ENCODE peak calls at places on chromosome 3, in nine cellular contexts. E is lung, T is heart right ventricle, L is foreskin fibroblast, Z is fibroblast of mammary gland, B is fibroblast of pulmonary artery, N is cardiac fibroblast, I is upper lobe of left lung, M is astrocyte of the spinal cord. G is an unnamed sample.

GRCh38 chr3:15768421-15769255 is 29.1 kb downstream of the ANKRD28 start:
- DNase-seq in N (peak; percentile 94), L (peak; percentile 89), Z (peak; percentile 98), I (peak; percentile 61), B (peak; percentile 96), T (no peak), M (peak; percentile 94), E (peak; percentile 33), G (peak; percentile 95)

GRCh38 chr3:104437891-104438290 is 928.8 kb upstream of the ALCAM start:
- DNase-seq in I (no peak), M (peak; percentile 88), B (peak; percentile 66), T (no peak), Z (peak; percentile 51), N (peak; percentile 63), E (no peak), L (no peak), G (peak; percentile 61)

GRCh38 chr3:130707914-130708601 is 38.6 kb downstream of the PIK3R4 start:
- DNase-seq in L (no peak), B (no peak), E (no peak), Z (peak; percentile 66), T (no peak), I (no peak), M (no peak), N (no peak), G (no peak)

GRCh38 chr3:66489115-66489514 is 11.7 kb downstream of the LRIG1 start:
- DNase-seq in I (no peak), B (no peak), E (no peak), L (no peak), M (no peak), Z (no peak), N (no peak), T (no peak), G (no peak)

GRCh38 chr3:24591661-24592555 is 97.3 kb upstream of the THRB start:
- DNase-seq in Z (peak; percentile 90), B (no peak), T (no peak), L (peak; percentile 55), M (no peak), E (no peak), N (peak; percentile 15), I (no peak), G (peak; percentile 99)

GRCh38 chr3:197154-197855 is 742 bp downstream of the CHL1 start:
- DNase-seq in L (no peak), T (no peak), N (no peak), I (peak; percentile 89), Z (no peak), E (no peak), B (no peak), M (no peak), G (no peak)

GRCh38 chr3:128067481-128067880 is 15.2 kb downstream of the SEC61A1 start:
- DNase-seq in N (no peak), E (no peak), T (no peak), I (no peak), M (no peak), Z (peak; percentile 77), L (no peak), B (no peak), G (no peak)

GRCh38 chr3:9222956-9223639 is 26.3 kb downstream of the SRGAP3 start:
- DNase-seq in N (peak; percentile 10), Z (peak; percentile 60), T (no peak), M (no peak), E (no peak), B (no peak), L (peak; percentile 7), I (no peak), G (no peak)

GRCh38 chr3:28053759-28054158 is 187.7 kb upstream of the CMC1 start:
- DNase-seq in B (peak; percentile 29), T (no peak), I (no peak), M (peak; percentile 19), L (peak; percentile 9), Z (peak; percentile 83), E (no peak), N (peak; percentile 58), G (peak; percentile 86)

GRCh38 chr3:129769616-129770015 is 123.9 kb downstream of the TMCC1 start:
- DNase-seq in I (no peak), L (no peak), Z (no peak), N (no peak), E (no peak), M (no peak), T (no peak), B (no peak), G (no peak)

GRCh38 chr3:20104167-20104661 is 64.0 kb downstream of the KAT2B start:
- DNase-seq in T (no peak), M (no peak), L (no peak), Z (no peak), E (no peak), I (no peak), B (no peak), N (no peak), G (no peak)

GRCh38 chr3:157608006-157608405 is 104.8 kb upstream of the VEPH1 start:
- DNase-seq in T (no peak), M (no peak), E (peak; percentile 25), B (no peak), Z (no peak), L (no peak), I (no peak), N (no peak), G (no peak)

GRCh38 chr3:3448468-3448867 is 269.0 kb upstream of the CRBN start:
- DNase-seq in I (no peak), T (no peak), Z (no peak), L (no peak), B (no peak), M (no peak), E (no peak), N (no peak), G (no peak)

GRCh38 chr3:54176106-54176505 is 53.8 kb downstream of the CACNA2D3 start:
- DNase-seq in T (no peak), L (no peak), I (no peak), B (peak; percentile 48), Z (no peak), E (no peak), N (peak; percentile 29), M (no peak), G (no peak)

GRCh38 chr3:50201573-50202315 is 3.3 kb upstream of the SLC38A3 start:
- DNase-seq in N (no peak), E (no peak), Z (no peak), B (no peak), I (no peak), M (no peak), T (no peak), L (no peak), G (no peak)

GRCh38 chr3:124363451-124363850 is 366.8 kb upstream of the UMPS start:
- DNase-seq in Z (peak; percentile 90), B (peak; percentile 59), T (no peak), L (peak; percentile 68), I (no peak), M (peak; percentile 28), N (peak; percentile 45), E (no peak), G (peak; percentile 74)

DNA sequence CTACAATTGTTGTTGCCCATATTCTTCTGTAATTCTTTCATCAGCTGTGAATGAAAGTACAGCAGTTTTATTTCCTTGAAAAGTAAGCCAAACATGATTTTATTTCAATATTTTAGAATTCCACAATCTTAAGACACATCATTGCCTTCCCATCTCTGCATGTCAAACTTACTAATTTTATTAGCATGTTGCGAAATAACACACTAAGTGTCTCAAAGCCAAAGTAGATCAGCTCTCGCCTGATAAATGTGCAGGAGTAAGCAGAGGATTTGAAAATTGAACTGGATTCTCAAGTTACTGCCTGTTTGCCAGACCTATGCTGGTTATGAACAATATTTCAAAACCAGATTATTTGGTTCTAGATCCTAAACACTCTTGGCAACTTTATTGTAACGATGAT is 25.7 kb downstream of the TGFBR2 start:
- DNase-seq in T (no peak), E (no peak), L (peak; percentile 47), Z (peak; percentile 56), B (no peak), I (no peak), N (peak; percentile 44), M (no peak), G (no peak)
- H3K4me3 ChIP-seq in T (no peak overlapping the region), E (no peak overlapping the region), L (no peak overlapping the region), Z (no peak overlapping the region), B (no peak overlapping the region), I (no peak overlapping the region), N (no peak overlapping the region), M (no peak overlapping the region), G (no peak overlapping the region)

GRCh38 chr3:145807990-145808389 is 353.0 kb downstream of the PLOD2 start:
- DNase-seq in Z (peak; percentile 54), N (peak; percentile 65), B (peak; percentile 73), L (peak; percentile 25), M (peak; percentile 36), I (no peak), E (no peak), T (peak; percentile 16), G (peak; percentile 32)
- TF ChIP-seq CTCF in Z (peak; percentile 40), N (peak; percentile 43), B (peak; percentile 39), L (no peak), M (peak; percentile 29), I (no peak), E (no peak), T (no peak), G (peak; percentile 53)

GRCh38 chr3:100306695-100307094 is 27.9 kb upstream of the NIT2 start:
- DNase-seq in L (no peak), I (no peak), M (no peak), T (no peak), Z (no peak), E (no peak), N (no peak), B (no peak), G (no peak)

GRCh38 chr3:100311011-100311410 is 23.5 kb upstream of the NIT2 start:
- DNase-seq in N (no peak), I (no peak), L (no peak), T (no peak), Z (no peak), M (no peak), E (no peak), B (no peak), G (no peak)

GRCh38 chr3:100310355-100310965 is 24.1 kb upstream of the NIT2 start:
- DNase-seq in M (no peak), T (no peak), L (no peak), Z (no peak), N (no peak), I (no peak), E (no peak), B (no peak), G (no peak)
- H3K4me3 ChIP-seq in M (no peak overlapping the region), T (no peak overlapping the region), L (no peak overlapping the region), Z (no peak overlapping the region), N (no peak overlapping the region), I (no peak overlapping the region), E (no peak overlapping the region), B (no peak overlapping the region), G (no peak overlapping the region)

GRCh38 chr3:52280046-52280445 is 1.6 kb upstream of the WDR82 start:
- DNase-seq in T (no peak), L (no peak), B (peak; percentile 70), E (no peak), N (peak; percentile 68), Z (peak; percentile 35), M (peak; percentile 41), I (no peak), G (no peak)

GRCh38 chr3:52281980-52282801 is 3.7 kb upstream of the WDR82 start:
- DNase-seq in B (no peak), I (no peak), E (no peak), Z (peak; percentile 56), M (no peak), T (no peak), L (peak; percentile 46), N (no peak), G (no peak)

GRCh38 chr3:52278510-52279069 is at the start of gene WDR82:
- DNase-seq in N (peak; percentile 96), M (peak; percentile 94), I (peak; percentile 100), Z (peak; percentile 88), E (peak; percentile 97), B (peak; percentile 94), T (peak; percentile 97), L (peak; percentile 92), G (peak; percentile 96)

GRCh38 chr3:52277071-52277964 is 1.1 kb downstream of the WDR82 start:
- DNase-seq in I (peak; percentile 88), N (peak; percentile 78), M (peak; percentile 50), Z (peak; percentile 71), T (peak; percentile 86), B (peak; percentile 74), E (peak; percentile 82), L (peak; percentile 68), G (peak; percentile 40)

GRCh38 chr3:52277972-52278509 is 408 bp downstream of the WDR82 start:
- DNase-seq in B (peak; percentile 46), T (no peak), Z (peak; percentile 30), L (no peak), M (peak; percentile 53), E (peak; percentile 68), I (no peak), N (peak; percentile 50), G (peak; percentile 64)
- TF ChIP-seq CTCF in B (peak; percentile 40), T (peak; percentile 11), Z (peak; percentile 36), L (peak; percentile 46), M (peak; percentile 40), E (no peak), I (no peak), N (peak; percentile 64), G (peak; percentile 44)

G was measured in epithelial cell of esophagus.